ENCODE peak calls at places on chromosomes 2 and 18, in five cellular contexts. Z is T-helper 22 cell; P is hippocampal formation; S is Ammon's horn; C is activated CD4-positive, alpha-beta T cell treated with anti-CD3 and anti-CD28 coated beads, Interleukin-2, amount 10 ng/mL, durations not matched to agents 7 days and 5 days. N is an unnamed sample.
A peak's percentile ranks its signal among the peaks of the same experiment; 100 is the strongest.

GRCh38 chr2:163155279-163155883 is 316.8 kb upstream of the KCNH7 start:
- DNase-seq in S (peak; percentile 37), P (no peak), Z (no peak), C (no peak), N (no peak)

GRCh38 chr2:241804326-241805276 is 4.4 kb upstream of the NEU4 start:
- DNase-seq in C (no peak), P (no peak), S (no peak), Z (no peak), N (no peak)

GRCh38 chr2:226754821-226755536 is 44.6 kb downstream of the IRS1 start:
- DNase-seq in P (no peak), S (no peak), Z (no peak), C (no peak), N (no peak)

GRCh38 chr2:143128681-143129580 is at the start of gene ARHGAP15:
- DNase-seq in C (peak; percentile 84), S (no peak), P (peak; percentile 16), Z (peak; percentile 67), N (peak; percentile 51)

GRCh38 chr2:190173382-190173781 is 110.9 kb upstream of the MSTN start:
- DNase-seq in S (no peak), C (no peak), P (no peak), Z (no peak), N (no peak)

GRCh38 chr18:73007195-73007934 is 139.6 kb upstream of the NETO1 start:
- DNase-seq in P (no peak), C (no peak), S (no peak), Z (no peak), N (no peak)

GRCh38 chr2:191173206-191173605 is 22.4 kb upstream of the STAT4 start:
- DNase-seq in P (no peak), C (no peak), S (no peak), Z (no peak), N (no peak)

GRCh38 chr2:34652636-34653035 is 1053.5 kb upstream of the FAM98A start:
- DNase-seq in C (no peak), P (no peak), S (no peak), Z (no peak), N (no peak)

GRCh38 chr2:8614646-8615045 is 67.2 kb upstream of the ID2 start:
- DNase-seq in S (no peak), Z (no peak), C (no peak), P (no peak), N (no peak)

GRCh38 chr2:218516614-218517013 is 51.5 kb downstream of the USP37 start:
- DNase-seq in S (no peak), P (no peak), C (peak; percentile 21), Z (no peak), N (no peak)

GRCh38 chr18:56999823-57000222 is 147.1 kb upstream of the BOD1L2 start:
- DNase-seq in P (no peak), C (no peak), S (no peak), Z (no peak), N (no peak)

GRCh38 chr18:427005-427404 is 73.5 kb downstream of the COLEC12 start:
- DNase-seq in P (peak; percentile 31), Z (no peak), C (no peak), S (peak; percentile 81), N (no peak)

GRCh38 chr2:120445431-120446143 is 99.7 kb downstream of the INHBB start:
- DNase-seq in C (no peak), Z (no peak), P (no peak), S (no peak), N (no peak)

GRCh38 chr2:190477563-190478454 is 56.7 kb downstream of the NEMP2 start:
- DNase-seq in P (peak; percentile 88), Z (no peak), S (peak; percentile 85), C (no peak), N (no peak)

GRCh38 chr2:134229540-134229939 is 24.3 kb upstream of the MGAT5 start:
- DNase-seq in P (no peak), C (no peak), S (no peak), Z (no peak), N (no peak)

GRCh38 chr2:128809256-128809636 is 490.6 kb upstream of the HS6ST1 start:
- DNase-seq in C (no peak), Z (no peak), S (no peak), P (no peak), N (no peak)

GRCh38 chr2:238716585-238716984 is 131.3 kb upstream of the TWIST2 start:
- DNase-seq in C (no peak), S (no peak), Z (no peak), P (no peak), N (no peak)

GRCh38 chr2:6580982-6581381 is 284.7 kb downstream of the CMPK2 start:
- DNase-seq in P (no peak), C (no peak), S (no peak), Z (no peak), N (no peak)